ENCODE peak calls at places on chromosomes 12 and 14, in eight cellular contexts. O, Q, Z, S, M, A, X and E are unnamed samples.

GRCh38 chr12:15592934-15593333 is 196.3 kb downstream of the EPS8 start:
- DNase-seq in O (no peak), Q (no peak), Z (peak; percentile 50), S (no peak), M (peak; percentile 47), A (no peak), X (no peak), E (no peak)

GRCh38 chr12:51820721-51821422 is 27.6 kb downstream of the FIGNL2 start:
- DNase-seq in O (peak; percentile 46), Q (no peak), Z (peak; percentile 24), S (no peak), M (no peak), A (no peak), X (peak; percentile 92), E (peak; percentile 77)

GRCh38 chr14:69990319-69990718 is 111.1 kb downstream of the SMOC1 start:
- DNase-seq in O (no peak), Q (no peak), Z (no peak), S (no peak), M (no peak), A (no peak), X (no peak), E (no peak)

GRCh38 chr12:111455448-111456320 is 50.0 kb downstream of the SH2B3 start:
- DNase-seq in O (no peak), Q (no peak), Z (peak; percentile 78), S (no peak), M (peak; percentile 91), A (no peak), X (no peak), E (no peak)

GRCh38 chr12:101857043-101857558 is 20.3 kb upstream of the DRAM1 start:
- DNase-seq in O (peak; percentile 92), Q (peak; percentile 82), Z (peak; percentile 86), S (peak; percentile 77), M (peak; percentile 89), A (no peak), X (no peak), E (no peak)

GRCh38 chr12:82359115-82359478 is 768 bp downstream of the METTL25 start:
- DNase-seq in O (peak; percentile 40), Q (no peak), Z (peak; percentile 25), S (no peak), M (no peak), A (peak; percentile 16), X (peak; percentile 36), E (peak; percentile 22)

GRCh38 chr12:144650-145284 is 69.2 kb downstream of the SLC6A12 start:
- DNase-seq in O (no peak), Q (no peak), Z (no peak), S (no peak), M (no peak), A (peak; percentile 6), X (no peak), E (no peak)

GRCh38 chr12:12508612-12509011 is 54.1 kb downstream of the DUSP16 start:
- DNase-seq in O (no peak), Q (no peak), Z (peak; percentile 57), S (no peak), M (peak; percentile 54), A (no peak), X (no peak), E (no peak)

GRCh38 chr14:69259531-69260245 is at the start of gene GALNT16:
- DNase-seq in O (no peak), Q (no peak), Z (peak; percentile 67), S (no peak), M (peak; percentile 19), A (peak; percentile 54), X (peak; percentile 86), E (peak; percentile 84)

GRCh38 chr12:49059385-49060232 is 985 bp downstream of the KMT2D start:
- DNase-seq in O (peak; percentile 60), Q (no peak), Z (peak; percentile 57), S (no peak), M (peak; percentile 37), A (peak; percentile 13), X (peak; percentile 76), E (peak; percentile 54)

GRCh38 chr14:106844608-106845285 is 1318.4 kb downstream of the TMEM121 start:
- DNase-seq in O (peak; percentile 85), Q (no peak), Z (no peak), S (no peak), M (no peak), A (peak; percentile 81), X (no peak), E (no peak)

GRCh38 chr14:39812532-39813320 is 380.5 kb upstream of the FBXO33 start:
- DNase-seq in O (no peak), Q (no peak), Z (no peak), S (no peak), M (no peak), A (no peak), X (no peak), E (no peak)

GRCh38 chr14:69153848-69154208 is 909 bp upstream of the DCAF5 start:
- DNase-seq in O (peak; percentile 21), Q (no peak), Z (peak; percentile 71), S (no peak), M (peak; percentile 25), A (no peak), X (peak; percentile 36), E (peak; percentile 31)

GRCh38 chr12:108832730-108833354 is 24.5 kb downstream of the SSH1 start:
- DNase-seq in O (no peak), Q (peak; percentile 85), Z (peak; percentile 91), S (peak; percentile 80), M (peak; percentile 96), A (peak; percentile 14), X (no peak), E (no peak)

GRCh38 chr12:63525831-63526230 is 142.5 kb downstream of the DPY19L2 start:
- DNase-seq in O (no peak), Q (no peak), Z (no peak), S (no peak), M (no peak), A (no peak), X (no peak), E (no peak)

GRCh38 chr14:94617366-94617941 is 5.3 kb downstream of the SERPINA3 start:
- DNase-seq in O (no peak), Q (no peak), Z (no peak), S (no peak), M (no peak), A (no peak), X (no peak), E (no peak)

GRCh38 chr12:26629864-26630263 is 203.1 kb downstream of the ITPR2 start:
- DNase-seq in O (no peak), Q (no peak), Z (peak; percentile 73), S (no peak), M (peak; percentile 75), A (no peak), X (peak; percentile 30), E (no peak)

GRCh38 chr14:80901260-80901659 is 40.3 kb downstream of the CEP128 start:
- DNase-seq in O (no peak), Q (no peak), Z (no peak), S (no peak), M (no peak), A (no peak), X (no peak), E (no peak)

GRCh38 chr14:103301512-103302197 is 32.4 kb upstream of the EIF5 start:
- DNase-seq in O (no peak), Q (no peak), Z (no peak), S (no peak), M (no peak), A (no peak), X (no peak), E (no peak)

GRCh38 chr14:77980475-77981321 is 180.8 kb downstream of the ADCK1 start:
- DNase-seq in O (peak; percentile 7), Q (no peak), Z (no peak), S (no peak), M (no peak), A (peak; percentile 69), X (peak; percentile 47), E (peak; percentile 46)

GRCh38 chr14:21070610-21071224 is 613 bp downstream of the ARHGEF40 start:
- DNase-seq in O (peak; percentile 90), Q (no peak), Z (peak; percentile 73), S (no peak), M (peak; percentile 48), A (peak; percentile 37), X (peak; percentile 89), E (peak; percentile 79)
- TF ChIP-seq CTCF in O (no peak), Q (no peak), Z (no peak), S (no peak), M (no peak), A (no peak), X (peak; percentile 37), E (peak; percentile 10)

GRCh38 chr12:71268598-71268997 is 110.8 kb upstream of the TSPAN8 start:
- DNase-seq in O (no peak), Q (no peak), Z (no peak), S (no peak), M (no peak), A (no peak), X (no peak), E (no peak)
- TF ChIP-seq CTCF in O (no peak), Q (no peak), Z (no peak), S (no peak), M (no peak), A (no peak), X (no peak), E (no peak)

DNA sequence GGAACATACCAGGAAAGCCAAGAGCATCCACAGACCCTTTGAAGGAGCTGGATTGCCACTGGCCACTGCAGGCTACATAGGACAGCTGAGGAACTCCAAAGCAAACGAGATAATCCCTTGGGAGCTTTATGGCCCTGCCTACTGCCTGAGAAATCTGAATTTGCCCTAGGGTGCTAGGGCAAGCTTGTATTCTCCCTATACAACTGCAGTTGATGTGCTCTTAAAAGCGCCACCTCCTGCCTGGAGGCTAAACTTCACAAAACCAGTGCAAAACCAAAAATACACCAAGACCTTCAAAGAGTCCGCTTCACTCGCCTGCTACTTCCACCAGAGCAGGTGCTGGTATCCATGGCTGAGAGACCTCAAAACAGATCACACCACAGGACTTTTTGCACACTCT is 99.6 kb upstream of the KRR1 start:
- DNase-seq in O (peak; percentile 4), Q (no peak), Z (no peak), S (no peak), M (no peak), A (no peak), X (no peak), E (no peak)
- TF ChIP-seq CTCF in O (no peak), Q (no peak), Z (no peak), S (no peak), M (peak; percentile 1), A (no peak), X (no peak), E (no peak)

DNA sequence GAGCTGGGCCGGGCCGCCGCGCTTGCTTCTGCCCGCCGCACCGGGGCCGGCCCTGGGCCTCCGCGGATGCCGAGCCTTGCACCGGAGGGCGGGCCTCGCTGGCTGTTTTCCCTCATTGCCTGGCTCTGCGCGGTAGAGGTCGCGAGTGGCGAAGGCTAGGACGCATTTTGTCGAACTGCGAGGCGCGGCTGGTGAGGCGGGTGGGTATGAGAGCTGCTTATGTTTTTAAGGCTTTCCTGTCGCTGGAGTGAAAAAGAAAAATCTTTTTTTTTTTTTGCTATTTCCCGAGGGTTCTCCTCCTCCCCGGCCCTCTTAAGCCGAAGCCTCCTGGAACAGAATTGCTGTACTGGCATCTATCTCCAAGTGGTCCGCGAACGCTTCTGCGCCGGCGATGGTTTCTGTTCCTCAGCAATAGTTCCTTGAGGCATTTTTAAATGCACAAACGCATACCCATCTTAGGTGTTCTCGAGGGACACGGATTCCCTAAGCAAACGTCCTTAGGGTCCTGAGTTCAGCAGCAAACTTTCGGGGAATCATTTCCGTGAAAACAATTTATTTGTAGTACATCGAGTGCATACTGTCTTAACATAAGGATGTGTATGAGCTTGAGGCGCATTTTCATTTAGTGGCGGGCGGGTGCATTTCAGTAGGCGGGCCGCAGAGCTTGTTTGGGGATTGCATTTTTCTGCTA is 631 bp downstream of the RESF1 start:
- DNase-seq in O (peak; percentile 76), Q (peak; percentile 7), Z (peak; percentile 81), S (no peak), M (peak; percentile 60), A (peak; percentile 60), X (peak; percentile 57), E (peak; percentile 73)
- TF ChIP-seq CTCF in O (peak; percentile 5), Q (peak; percentile 7), Z (peak; percentile 21), S (peak; percentile 27), M (peak; percentile 18), A (no peak), X (no peak), E (no peak)

GRCh38 chr12:54759751-54760150 is 94.6 kb upstream of the MUCL1 start:
- DNase-seq in O (peak; percentile 71), Q (no peak), Z (peak; percentile 6), S (peak; percentile 0), M (peak; percentile 46), A (peak; percentile 50), X (peak; percentile 82), E (no peak)
- TF ChIP-seq CTCF in O (peak; percentile 73), Q (peak; percentile 49), Z (peak; percentile 29), S (no peak), M (peak; percentile 51), A (peak; percentile 18), X (peak; percentile 75), E (peak; percentile 26)